ENCODE peak calls at places on chromosome 21, in eight cellular contexts. B is NCI-H1436; T is CD8-positive, alpha-beta T cell; K is Peyer's patch; O is B cell; I is occipital lobe; H is globus pallidus; X is GM12891. D is an unnamed sample.

GRCh38 chr21:45019076-45019886 is 55.1 kb upstream of the ADARB1 start:
- DNase-seq in K (no peak), H (no peak), I (no peak), B (no peak), X (no peak), T (no peak), O (no peak), D (no peak)

GRCh38 chr21:28705616-28706015 is 287.1 kb downstream of the LTN1 start:
- DNase-seq in I (no peak), X (no peak), B (no peak), T (no peak), H (no peak), O (no peak), K (no peak), D (peak)

GRCh38 chr21:38955495-38955894 is 149.8 kb downstream of the ETS2 start:
- DNase-seq in I (peak), H (no peak), B (no peak), K (no peak), T (no peak), X (no peak), O (no peak), D (peak)

GRCh38 chr21:43859747-43860214 is 5.2 kb upstream of the AGPAT3 start:
- DNase-seq in I (no peak), K (no peak), H (no peak), O (no peak), X (no peak), T (no peak), B (no peak), D (no peak)

GRCh38 chr21:42221581-42222345 is 2.8 kb downstream of the ABCG1 start:
- DNase-seq in B (no peak), T (no peak), O (no peak), K (no peak), H (peak), I (peak), X (no peak), D (peak)

GRCh38 chr21:45026833-45027232 is 47.5 kb upstream of the ADARB1 start:
- DNase-seq in I (no peak), T (no peak), O (no peak), H (no peak), B (no peak), K (no peak), X (no peak), D (no peak)

GRCh38 chr21:44873356-44874239 is at the start of gene PTTG1IP:
- DNase-seq in O (peak), B (peak), K (peak), I (peak), H (peak), X (peak), T (peak), D (peak)

GRCh38 chr21:38272215-38272614 is 15.4 kb downstream of the KCNJ15 start:
- DNase-seq in I (no peak), T (no peak), K (no peak), H (no peak), X (no peak), B (no peak), O (no peak), D (no peak)

GRCh38 chr21:42865361-42866160 is 13.8 kb downstream of the WDR4 start:
- DNase-seq in K (no peak), O (no peak), I (no peak), X (no peak), T (no peak), B (no peak), H (peak), D (no peak)

GRCh38 chr21:44065428-44065827 is 41.8 kb upstream of the PWP2 start:
- DNase-seq in K (peak), H (no peak), O (peak), B (no peak), X (no peak), T (peak), I (no peak), D (peak)

GRCh38 chr21:32245971-32246370 is 32.9 kb downstream of the MIS18A start:
- DNase-seq in O (no peak), I (no peak), B (no peak), H (no peak), X (no peak), T (no peak), K (no peak), D (no peak)

GRCh38 chr21:26595971-26596370 is 22.9 kb upstream of the CYYR1 start:
- DNase-seq in B (no peak), T (no peak), O (no peak), I (no peak), X (no peak), H (no peak), K (no peak), D (no peak)

GRCh38 chr21:19489930-19490329 is 1086.3 kb upstream of the TMPRSS15 start:
- DNase-seq in I (no peak), O (no peak), T (no peak), B (no peak), X (no peak), K (no peak), H (no peak), D (no peak)

GRCh38 chr21:32886339-32886738 is 114.8 kb upstream of the PAXBP1 start:
- DNase-seq in B (no peak), K (no peak), I (no peak), O (no peak), T (no peak), H (no peak), X (no peak), D (no peak)

GRCh38 chr21:10272216-10272615 is 249.2 kb upstream of the TPTE start:
- DNase-seq in H (peak), X (no peak), K (peak), I (no peak), B (no peak), O (no peak), T (no peak), D (peak)

GRCh38 chr21:15042531-15042930 is 22.3 kb downstream of the NRIP1 start:
- DNase-seq in I (no peak), B (no peak), H (no peak), K (no peak), X (no peak), O (no peak), T (no peak), D (no peak)

GRCh38 chr21:42974832-42975820 is 764 bp downstream of the PKNOX1 start:
- DNase-seq in B (peak), O (peak), I (peak), T (peak), X (peak), K (peak), H (peak), D (peak)

GRCh38 chr21:28025111-28025510 is 967.6 kb downstream of the LTN1 start:
- DNase-seq in X (no peak), T (no peak), K (no peak), B (no peak), I (no peak), O (no peak), H (no peak), D (no peak)

GRCh38 chr21:14583629-14584251 is 37.6 kb upstream of the SAMSN1 start:
- DNase-seq in B (no peak), O (no peak), K (no peak), X (no peak), H (no peak), T (no peak), I (no peak), D (no peak)

GRCh38 chr21:17523007-17523451 is 10.2 kb downstream of the CXADR start:
- DNase-seq in B (no peak), H (no peak), I (no peak), K (no peak), T (no peak), X (no peak), O (no peak), D (no peak)

GRCh38 chr21:43940672-43941071 is 71.4 kb upstream of the TRAPPC10 start:
- DNase-seq in T (no peak), X (no peak), O (no peak), B (no peak), K (no peak), H (no peak), I (no peak), D (no peak)

GRCh38 chr21:46092811-46093667 is 4.9 kb upstream of the COL6A2 start:
- DNase-seq in X (no peak), B (no peak), T (no peak), K (no peak), I (no peak), O (no peak), H (no peak), D (no peak)

GRCh38 chr21:45365608-45366241 is 39.2 kb upstream of the COL18A1 start:
- DNase-seq in K (no peak), B (no peak), H (no peak), X (no peak), T (no peak), O (no peak), I (no peak), D (peak)

GRCh38 chr21:46503922-46504539 is 45.3 kb downstream of the DIP2A start:
- DNase-seq in B (no peak), T (no peak), O (peak), K (no peak), X (no peak), H (no peak), I (no peak), D (no peak)

GRCh38 chr21:43975469-43976098 is 36.5 kb upstream of the TRAPPC10 start:
- DNase-seq in B (peak), X (peak), K (peak), I (peak), O (peak), T (peak), H (peak), D (peak)

GRCh38 chr21:37563641-37564340 is 197.2 kb downstream of the DYRK1A start:
- DNase-seq in X (peak), I (peak), O (peak), H (peak), T (peak), K (peak), B (peak), D (peak)

GRCh38 chr21:43005635-43006034 is 31.3 kb downstream of the PKNOX1 start:
- DNase-seq in X (no peak), T (no peak), O (no peak), B (no peak), H (no peak), K (no peak), I (no peak), D (no peak)

GRCh38 chr21:16535100-16535418 is 805.3 kb downstream of the USP25 start:
- DNase-seq in H (peak), X (no peak), K (no peak), O (no peak), T (no peak), B (peak), I (peak), D (peak)

GRCh38 chr21:44795342-44795741 is 6.3 kb downstream of the UBE2G2 start:
- DNase-seq in H (no peak), O (no peak), I (no peak), B (no peak), K (no peak), T (no peak), X (no peak), D (no peak)

GRCh38 chr21:38448619-38449186 is 49.6 kb downstream of the ERG start:
- DNase-seq in H (no peak), O (no peak), I (no peak), X (no peak), T (no peak), B (no peak), K (no peak), D (no peak)

GRCh38 chr21:29300547-29301138 is 1.9 kb downstream of the BACH1 start:
- DNase-seq in B (no peak), T (no peak), I (no peak), O (peak), H (no peak), X (no peak), K (no peak), D (no peak)

GRCh38 chr21:33642896-33643657 is 776 bp downstream of the ITSN1 start:
- DNase-seq in K (no peak), I (no peak), H (peak), O (peak), T (no peak), B (no peak), X (no peak), D (no peak)

GRCh38 chr21:43866659-43867331 is 1.8 kb downstream of the AGPAT3 start:
- DNase-seq in K (peak), I (no peak), T (no peak), O (peak), H (no peak), X (peak), B (no peak), D (no peak)

GRCh38 chr21:44845418-44846200 is 27.7 kb upstream of the SUMO3 start:
- DNase-seq in H (peak), B (peak), I (no peak), X (peak), T (peak), O (peak), K (peak), D (peak)

GRCh38 chr21:39633043-39633442 is 20.3 kb downstream of the B3GALT5 start:
- DNase-seq in K (no peak), X (no peak), O (no peak), H (no peak), T (no peak), I (no peak), B (no peak), D (no peak)

GRCh38 chr21:17925000-17925610 is 105.9 kb upstream of the C21orf91 start:
- DNase-seq in H (peak), B (peak), I (no peak), O (peak), K (peak), T (peak), X (no peak), D (peak)

GRCh38 chr21:36973986-36974850 is 7.7 kb upstream of the HLCS start:
- DNase-seq in I (no peak), H (no peak), O (no peak), B (no peak), K (no peak), T (no peak), X (no peak), D (no peak)

D was measured in fibroblast of pulmonary artery.